ENCODE peak calls at places on chromosomes 5 and 9, in four cellular contexts. One of them, this sample, is unnamed. For H3K4me1, the result is how much of the 10 kb centered on the place peaks cover.

GRCh38 chr5:173293817-173294672 is 34.2 kb downstream of the STC2 start:
- DNase-seq in HepG2: peak
- DNase-seq in ovary: peak
- DNase-seq in upper lobe of left lung: no peak
- DNase-seq in this sample: no peak

GRCh38 chr9:12964271-12964670 is 189.5 kb downstream of the LURAP1L start:
- DNase-seq in upper lobe of left lung: no peak
- DNase-seq in HepG2: no peak
- DNase-seq in ovary: no peak
- DNase-seq in this sample: no peak

GRCh38 chr5:80481019-80481893 is 6.6 kb upstream of the FAM151B start:
- DNase-seq in upper lobe of left lung: no peak
- DNase-seq in HepG2: peak
- DNase-seq in ovary: no peak
- DNase-seq in this sample: no peak

GRCh38 chr5:76952795-76953536 is at the start of gene CRHBP:
- DNase-seq in upper lobe of left lung: no peak
- DNase-seq in ovary: no peak
- DNase-seq in HepG2: no peak
- DNase-seq in this sample: no peak

GRCh38 chr5:169139381-169140125 is 161.4 kb downstream of the SLIT3 start:
- DNase-seq in ovary: peak
- DNase-seq in HepG2: no peak
- DNase-seq in upper lobe of left lung: peak
- DNase-seq in this sample: no peak

GRCh38 chr9:77879344-77880089 is 152.1 kb downstream of the GNAQ start:
- DNase-seq in HepG2: no peak
- DNase-seq in ovary: no peak
- DNase-seq in upper lobe of left lung: no peak
- DNase-seq in this sample: no peak

GRCh38 chr5:103894882-103895281 is 332.3 kb upstream of the NUDT12 start:
- DNase-seq in HepG2: no peak
- DNase-seq in upper lobe of left lung: no peak
- DNase-seq in ovary: no peak
- DNase-seq in this sample: no peak

GRCh38 chr9:27572918-27573698 is at the start of gene C9orf72:
- DNase-seq in HepG2: peak
- DNase-seq in ovary: peak
- DNase-seq in upper lobe of left lung: peak
- DNase-seq in this sample: peak

GRCh38 chr5:150612405-150612804 is 28.1 kb upstream of the SYNPO start:
- DNase-seq in ovary: no peak
- DNase-seq in HepG2: no peak
- DNase-seq in upper lobe of left lung: no peak
- DNase-seq in this sample: no peak

GRCh38 chr9:113907282-113907681 is 31.2 kb downstream of the ZNF618 start:
- DNase-seq in ovary: no peak
- DNase-seq in upper lobe of left lung: no peak
- DNase-seq in HepG2: no peak
- DNase-seq in this sample: no peak

GRCh38 chr5:56264417-56265025 is 31.4 kb upstream of the ANKRD55 start:
- DNase-seq in HepG2: peak
- DNase-seq in upper lobe of left lung: no peak
- DNase-seq in ovary: no peak
- DNase-seq in this sample: no peak

GRCh38 chr5:154227090-154227489 is 36.6 kb downstream of the GALNT10 start:
- DNase-seq in upper lobe of left lung: no peak
- DNase-seq in HepG2: no peak
- DNase-seq in ovary: no peak
- DNase-seq in this sample: no peak

GRCh38 chr5:153714732-153715287 is 224.3 kb downstream of the GRIA1 start:
- DNase-seq in HepG2: no peak
- DNase-seq in upper lobe of left lung: no peak
- DNase-seq in ovary: no peak
- DNase-seq in this sample: peak

GRCh38 chr5:88355490-88356050 is 86.9 kb upstream of the TMEM161B start:
- DNase-seq in ovary: no peak
- DNase-seq in HepG2: no peak
- DNase-seq in upper lobe of left lung: no peak
- DNase-seq in this sample: no peak

GRCh38 chr9:136587145-136587943 is 41.5 kb upstream of the NOTCH1 start:
- DNase-seq in ovary: peak
- DNase-seq in HepG2: no peak
- DNase-seq in upper lobe of left lung: peak
- DNase-seq in this sample: no peak

GRCh38 chr5:154603011-154603410 is 125.0 kb upstream of the HAND1 start:
- DNase-seq in HepG2: no peak
- DNase-seq in ovary: no peak
- DNase-seq in upper lobe of left lung: no peak
- DNase-seq in this sample: no peak

GRCh38 chr5:79075646-79076426 is 6.3 kb downstream of the BHMT2 start:
- DNase-seq in upper lobe of left lung: no peak
- DNase-seq in HepG2: no peak
- DNase-seq in ovary: no peak
- DNase-seq in this sample: no peak

GRCh38 chr5:103255666-103256065 is 2.9 kb upstream of the MACIR start:
- DNase-seq in HepG2: peak
- DNase-seq in ovary: no peak
- DNase-seq in upper lobe of left lung: no peak
- DNase-seq in this sample: no peak

GRCh38 chr5:176167800-176168199 is 70.4 kb upstream of the SIMC1 start:
- DNase-seq in HepG2: no peak
- DNase-seq in ovary: no peak
- DNase-seq in upper lobe of left lung: no peak
- DNase-seq in this sample: no peak

GRCh38 chr5:72817076-72817476 is 615 bp downstream of the TNPO1 start:
- DNase-seq in upper lobe of left lung: peak
- DNase-seq in ovary: no peak
- DNase-seq in HepG2: peak
- DNase-seq in this sample: peak

GRCh38 chr5:171424726-171425125 is 5.3 kb downstream of the FGF18 start:
- DNase-seq in HepG2: no peak
- DNase-seq in upper lobe of left lung: no peak
- DNase-seq in ovary: no peak
- DNase-seq in this sample: no peak

GRCh38 chr5:62310426-62311105 is 4.6 kb downstream of the KIF2A start:
- DNase-seq in ovary: no peak
- DNase-seq in HepG2: no peak
- DNase-seq in upper lobe of left lung: no peak
- DNase-seq in this sample: no peak

GRCh38 chr9:69885474-69885929 is 64.9 kb downstream of the CFAP95 start:
- DNase-seq in upper lobe of left lung: no peak
- DNase-seq in HepG2: no peak
- DNase-seq in ovary: no peak
- DNase-seq in this sample: no peak

GRCh38 chr9:37187269-37187668 is 66.9 kb downstream of the ZCCHC7 start:
- DNase-seq in ovary: no peak
- DNase-seq in upper lobe of left lung: no peak
- DNase-seq in HepG2: no peak
- DNase-seq in this sample: no peak

GRCh38 chr5:166436857-166437256 is 1854.6 kb upstream of the WWC1 start:
- DNase-seq in ovary: no peak
- DNase-seq in HepG2: no peak
- DNase-seq in upper lobe of left lung: no peak
- DNase-seq in this sample: no peak

GRCh38 chr9:6184749-6185645 is 30.6 kb upstream of the IL33 start:
- DNase-seq in ovary: no peak
- DNase-seq in HepG2: no peak
- DNase-seq in upper lobe of left lung: no peak
- DNase-seq in this sample: no peak
- H3K4me3 ChIP-seq in ovary: no peak
- H3K4me3 ChIP-seq in HepG2: no peak
- H3K4me3 ChIP-seq in upper lobe of left lung: no peak
- H3K4me3 ChIP-seq in this sample: no peak

GRCh38 chr5:147445951-147446350 is 63.9 kb downstream of the DPYSL3 start:
- DNase-seq in HepG2: no peak
- DNase-seq in ovary: no peak
- DNase-seq in upper lobe of left lung: no peak
- DNase-seq in this sample: no peak

GRCh38 chr5:147450596-147450995 is 59.3 kb downstream of the DPYSL3 start:
- DNase-seq in ovary: no peak
- DNase-seq in upper lobe of left lung: no peak
- DNase-seq in HepG2: no peak
- DNase-seq in this sample: no peak

GRCh38 chr5:147451125-147451524 is 58.7 kb downstream of the DPYSL3 start:
- DNase-seq in HepG2: no peak
- DNase-seq in upper lobe of left lung: no peak
- DNase-seq in ovary: no peak
- DNase-seq in this sample: no peak

GRCh38 chr5:147446528-147446927 is 63.3 kb downstream of the DPYSL3 start:
- DNase-seq in ovary: no peak
- DNase-seq in HepG2: no peak
- DNase-seq in upper lobe of left lung: no peak
- DNase-seq in this sample: no peak

DNA sequence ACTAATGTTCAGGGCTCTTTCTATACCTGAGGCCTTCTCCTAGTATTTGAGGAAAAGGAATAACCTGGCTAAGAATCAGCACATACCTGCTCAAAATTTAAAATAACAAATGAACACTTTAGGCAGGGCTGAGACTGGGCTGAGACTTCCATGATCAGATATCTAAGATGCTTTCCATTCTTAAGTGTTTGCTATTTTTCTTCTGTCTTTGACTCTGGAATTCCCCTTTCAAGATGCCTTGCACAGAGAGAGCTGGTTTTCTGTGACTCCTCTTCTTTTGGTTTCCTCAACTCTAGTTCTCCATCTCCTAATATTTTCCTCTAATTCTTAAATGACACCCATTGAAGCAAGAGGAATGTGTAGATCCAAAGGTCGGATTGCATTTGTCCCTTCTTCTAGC is 61.1 kb downstream of the DPYSL3 start:
- DNase-seq in upper lobe of left lung: no peak
- DNase-seq in HepG2: no peak
- DNase-seq in ovary: no peak
- DNase-seq in this sample: no peak
- H3K4me1 ChIP-seq in upper lobe of left lung: under half
- H3K4me1 ChIP-seq in HepG2: under half
- H3K4me1 ChIP-seq in ovary: under half
- H3K4me1 ChIP-seq in this sample: under half

GRCh38 chr5:106380736-106381135 is 1290.0 kb downstream of the EFNA5 start:
- DNase-seq in HepG2: no peak
- DNase-seq in ovary: no peak
- DNase-seq in upper lobe of left lung: no peak
- DNase-seq in this sample: no peak

GRCh38 chr5:106386287-106386686 is 1284.5 kb downstream of the EFNA5 start:
- DNase-seq in upper lobe of left lung: no peak
- DNase-seq in ovary: no peak
- DNase-seq in HepG2: no peak
- DNase-seq in this sample: no peak
- TF ChIP-seq EP300 in upper lobe of left lung: no peak
- TF ChIP-seq EP300 in ovary: no peak
- TF ChIP-seq EP300 in HepG2: no peak
- TF ChIP-seq EP300 in this sample: no peak

DNA sequence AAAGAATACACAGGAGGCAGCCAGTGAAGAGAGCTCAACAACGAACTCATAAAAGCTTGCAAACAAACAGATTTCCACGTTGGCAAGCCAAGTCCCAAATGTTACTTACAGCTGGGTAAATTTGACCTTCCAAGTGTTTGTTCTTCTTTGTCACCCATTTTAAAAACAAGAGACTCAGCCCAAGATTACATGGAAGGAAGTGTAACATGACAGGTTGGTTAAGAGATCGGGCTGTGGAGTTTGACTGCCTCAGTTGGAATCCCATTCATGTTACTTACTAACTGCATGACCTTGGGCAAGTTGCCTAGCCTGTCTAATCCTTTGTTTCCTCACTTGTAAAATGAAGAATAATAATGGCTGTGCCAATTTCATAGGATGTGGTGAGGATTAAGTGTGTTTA is 174.9 kb upstream of the PAPPA start:
- DNase-seq in upper lobe of left lung: no peak
- DNase-seq in HepG2: peak
- DNase-seq in ovary: no peak
- DNase-seq in this sample: no peak
- H3K4me3 ChIP-seq in upper lobe of left lung: no peak
- H3K4me3 ChIP-seq in HepG2: no peak
- H3K4me3 ChIP-seq in ovary: no peak
- H3K4me3 ChIP-seq in this sample: no peak

GRCh38 chr5:178236685-178237084 is 4.1 kb upstream of the PHYKPL start:
- DNase-seq in ovary: no peak
- DNase-seq in upper lobe of left lung: no peak
- DNase-seq in HepG2: peak
- DNase-seq in this sample: no peak

GRCh38 chr5:178240341-178240741 is 7.7 kb upstream of the PHYKPL start:
- DNase-seq in ovary: no peak
- DNase-seq in HepG2: no peak
- DNase-seq in upper lobe of left lung: no peak
- DNase-seq in this sample: no peak

GRCh38 chr5:178237431-178238312 is 5.1 kb upstream of the PHYKPL start:
- DNase-seq in HepG2: no peak
- DNase-seq in ovary: no peak
- DNase-seq in upper lobe of left lung: no peak
- DNase-seq in this sample: no peak

GRCh38 chr5:178238711-178239592 is 6.3 kb upstream of the PHYKPL start:
- DNase-seq in HepG2: no peak
- DNase-seq in upper lobe of left lung: no peak
- DNase-seq in ovary: no peak
- DNase-seq in this sample: no peak

GRCh38 chr5:178238313-178238635 is 5.7 kb upstream of the PHYKPL start:
- DNase-seq in ovary: no peak
- DNase-seq in HepG2: no peak
- DNase-seq in upper lobe of left lung: no peak
- DNase-seq in this sample: no peak
- H3K4me1 ChIP-seq in ovary: under half
- H3K4me1 ChIP-seq in HepG2: under half
- H3K4me1 ChIP-seq in upper lobe of left lung: half or more
- H3K4me1 ChIP-seq in this sample: under half

GRCh38 chr9:110668528-110669167 is at the start of gene MUSK:
- DNase-seq in upper lobe of left lung: no peak
- DNase-seq in ovary: no peak
- DNase-seq in HepG2: no peak
- DNase-seq in this sample: no peak

GRCh38 chr9:110669439-110669838 is 848 bp downstream of the MUSK start:
- DNase-seq in upper lobe of left lung: no peak
- DNase-seq in HepG2: no peak
- DNase-seq in ovary: no peak
- DNase-seq in this sample: no peak

GRCh38 chr9:110672873-110673508 is 4.4 kb downstream of the MUSK start:
- DNase-seq in ovary: no peak
- DNase-seq in HepG2: no peak
- DNase-seq in upper lobe of left lung: no peak
- DNase-seq in this sample: no peak

GRCh38 chr9:110671849-110672248 is 3.3 kb downstream of the MUSK start:
- DNase-seq in HepG2: no peak
- DNase-seq in ovary: no peak
- DNase-seq in upper lobe of left lung: no peak
- DNase-seq in this sample: no peak
- TF ChIP-seq EP300 in HepG2: no peak
- TF ChIP-seq EP300 in ovary: no peak
- TF ChIP-seq EP300 in upper lobe of left lung: no peak
- TF ChIP-seq EP300 in this sample: no peak